ENCODE peak calls at places on chromosome 16, in six cellular contexts. O is H9, L is heart right ventricle, T is tibial artery, K is stomach, A is PC-3. F is an unnamed sample.

GRCh38 chr16:50683689-50684374 is 2.7 kb upstream of the SNX20 start:
- DNase-seq in A (no peak), L (no peak), O (no peak), K (peak), T (peak), F (no peak)

GRCh38 chr16:67394271-67395104 is 1.2 kb upstream of the TPPP3 start:
- DNase-seq in T (peak), K (no peak), O (no peak), A (no peak), L (peak), F (no peak)

GRCh38 chr16:79638386-79639106 is 38.0 kb upstream of the MAF start:
- DNase-seq in K (no peak), O (no peak), A (no peak), T (no peak), L (no peak), F (no peak)

GRCh38 chr16:2371421-2371820 is 30.9 kb upstream of the ABCA3 start:
- DNase-seq in O (no peak), L (no peak), A (no peak), T (no peak), K (no peak), F (no peak)

GRCh38 chr16:57757326-57757786 is 21.8 kb downstream of the KATNB1 start:
- DNase-seq in A (peak), K (peak), L (peak), T (peak), O (peak), F (peak)

GRCh38 chr16:31105677-31106213 is 2.4 kb upstream of the BCKDK start:
- DNase-seq in T (peak), L (peak), K (peak), O (peak), A (peak), F (peak)

GRCh38 chr16:14502932-14503741 is 126.9 kb downstream of the PARN start:
- DNase-seq in K (no peak), T (no peak), O (no peak), A (peak), L (no peak), F (peak)

GRCh38 chr16:58337090-58337444 is 42.2 kb upstream of the PRSS54 start:
- DNase-seq in T (no peak), L (no peak), A (no peak), O (peak), K (no peak), F (no peak)

GRCh38 chr16:57640612-57641011 is 12.2 kb downstream of the ADGRG1 start:
- DNase-seq in L (no peak), A (no peak), K (no peak), O (no peak), T (no peak), F (no peak)

GRCh38 chr16:87550510-87550961 is 51.8 kb upstream of the JPH3 start:
- DNase-seq in O (peak), T (no peak), L (peak), K (peak), A (peak), F (no peak)

GRCh38 chr16:31453255-31454204 is 5.8 kb upstream of the ARMC5 start:
- DNase-seq in T (peak), K (no peak), L (no peak), O (peak), A (peak), F (peak)

GRCh38 chr16:68179196-68179795 is 56.6 kb downstream of the ESRP2 start:
- DNase-seq in T (no peak), K (no peak), L (no peak), O (no peak), A (no peak), F (peak)

GRCh38 chr16:77662241-77662640 is 60.1 kb upstream of the NUDT7 start:
- DNase-seq in A (no peak), L (no peak), K (no peak), O (no peak), T (no peak), F (no peak)

GRCh38 chr16:14302399-14303181 is 231.5 kb downstream of the MRTFB start:
- DNase-seq in L (peak), A (no peak), O (peak), K (no peak), T (no peak), F (no peak)

GRCh38 chr16:78368121-78369102 is 269.0 kb downstream of the WWOX start:
- DNase-seq in A (no peak), K (no peak), L (no peak), T (no peak), O (no peak), F (no peak)

GRCh38 chr16:50604610-50605009 is 56.4 kb downstream of the NKD1 start:
- DNase-seq in A (no peak), T (no peak), L (no peak), O (no peak), K (no peak), F (no peak)

GRCh38 chr16:79008036-79008868 is 592.3 kb downstream of the MAF start:
- DNase-seq in O (no peak), T (no peak), K (no peak), A (no peak), L (no peak), F (no peak)

GRCh38 chr16:46638947-46639925 is 18.1 kb upstream of the SHCBP1 start:
- DNase-seq in T (no peak), A (peak), K (no peak), L (no peak), O (no peak), F (peak)

GRCh38 chr16:79897444-79898146 is 297.1 kb upstream of the MAF start:
- DNase-seq in L (no peak), A (no peak), O (no peak), K (no peak), T (no peak), F (peak)

GRCh38 chr16:79751785-79752184 is 151.2 kb upstream of the MAF start:
- DNase-seq in K (no peak), T (peak), A (no peak), O (no peak), L (no peak), F (no peak)

GRCh38 chr16:4677994-4678393 is 15.4 kb upstream of the NUDT16L1 start:
- DNase-seq in O (no peak), T (no peak), A (no peak), L (no peak), K (no peak), F (no peak)

GRCh38 chr16:887846-888245 is 82.9 kb downstream of the LMF1 start:
- DNase-seq in O (no peak), L (no peak), K (no peak), T (no peak), A (no peak), F (no peak)

GRCh38 chr16:31438414-31438813 is 4.2 kb downstream of the ZNF843 start:
- DNase-seq in A (no peak), L (no peak), K (no peak), T (no peak), O (no peak), F (no peak)

GRCh38 chr16:17395849-17396480 is 74.8 kb downstream of the XYLT1 start:
- DNase-seq in K (peak), L (no peak), O (no peak), T (peak), A (no peak), F (no peak)

GRCh38 chr16:66481943-66482390 is 54.9 kb downstream of the BEAN1 start:
- DNase-seq in K (peak), L (no peak), A (no peak), T (peak), O (no peak), F (no peak)

GRCh38 chr16:79370736-79371135 is 229.8 kb downstream of the MAF start:
- DNase-seq in L (no peak), K (no peak), A (no peak), O (no peak), T (no peak), F (no peak)

GRCh38 chr16:54290203-54291106 is 3.9 kb upstream of the IRX3 start:
- DNase-seq in K (no peak), A (no peak), L (no peak), T (no peak), O (peak), F (no peak)

GRCh38 chr16:79601092-79601977 is 798 bp upstream of the MAF start:
- DNase-seq in T (peak), O (peak), L (peak), A (no peak), K (peak), F (peak)

DNA sequence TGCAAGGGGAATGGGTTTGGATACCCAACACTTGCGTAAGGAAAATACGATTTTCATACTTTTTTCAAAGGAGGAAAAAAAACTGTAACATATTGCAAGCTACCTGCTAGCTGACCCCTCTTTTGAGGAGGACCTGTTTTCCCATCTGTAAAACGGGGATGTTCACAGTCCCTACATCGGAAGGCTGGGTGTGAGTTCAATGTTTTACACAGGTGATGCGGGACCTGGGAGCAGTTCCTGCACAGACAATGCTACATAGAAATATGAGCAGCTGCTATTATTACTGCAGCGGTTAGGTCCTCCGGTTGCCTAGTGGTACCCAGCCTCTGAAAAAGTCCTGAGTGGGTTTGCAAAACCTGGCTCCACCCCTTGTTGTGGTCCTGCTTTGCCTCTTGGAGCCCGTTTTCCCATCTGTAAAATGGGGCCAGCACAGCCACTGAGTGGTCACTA is 3.5 kb downstream of the SOCS1 start:
- DNase-seq in L (no peak), O (no peak), K (no peak), A (no peak), T (no peak), F (no peak)
- H3K27ac ChIP-seq in L (no peak), O (no peak), K (no peak), A (no peak), T (no peak), F (no peak)

GRCh38 chr16:75097191-75097761 is 19.3 kb downstream of the LDHD start:
- DNase-seq in A (no peak), K (no peak), L (no peak), O (no peak), T (no peak), F (no peak)

GRCh38 chr16:75102595-75102994 is 14.0 kb downstream of the LDHD start:
- DNase-seq in O (peak), K (no peak), L (no peak), T (peak), A (no peak), F (no peak)

GRCh38 chr16:75099075-75099667 is 17.4 kb downstream of the LDHD start:
- DNase-seq in T (no peak), K (no peak), L (no peak), O (no peak), A (no peak), F (no peak)

GRCh38 chr16:75097941-75098897 is 18.4 kb downstream of the LDHD start:
- DNase-seq in A (no peak), O (no peak), T (no peak), K (peak), L (no peak), F (no peak)

DNA sequence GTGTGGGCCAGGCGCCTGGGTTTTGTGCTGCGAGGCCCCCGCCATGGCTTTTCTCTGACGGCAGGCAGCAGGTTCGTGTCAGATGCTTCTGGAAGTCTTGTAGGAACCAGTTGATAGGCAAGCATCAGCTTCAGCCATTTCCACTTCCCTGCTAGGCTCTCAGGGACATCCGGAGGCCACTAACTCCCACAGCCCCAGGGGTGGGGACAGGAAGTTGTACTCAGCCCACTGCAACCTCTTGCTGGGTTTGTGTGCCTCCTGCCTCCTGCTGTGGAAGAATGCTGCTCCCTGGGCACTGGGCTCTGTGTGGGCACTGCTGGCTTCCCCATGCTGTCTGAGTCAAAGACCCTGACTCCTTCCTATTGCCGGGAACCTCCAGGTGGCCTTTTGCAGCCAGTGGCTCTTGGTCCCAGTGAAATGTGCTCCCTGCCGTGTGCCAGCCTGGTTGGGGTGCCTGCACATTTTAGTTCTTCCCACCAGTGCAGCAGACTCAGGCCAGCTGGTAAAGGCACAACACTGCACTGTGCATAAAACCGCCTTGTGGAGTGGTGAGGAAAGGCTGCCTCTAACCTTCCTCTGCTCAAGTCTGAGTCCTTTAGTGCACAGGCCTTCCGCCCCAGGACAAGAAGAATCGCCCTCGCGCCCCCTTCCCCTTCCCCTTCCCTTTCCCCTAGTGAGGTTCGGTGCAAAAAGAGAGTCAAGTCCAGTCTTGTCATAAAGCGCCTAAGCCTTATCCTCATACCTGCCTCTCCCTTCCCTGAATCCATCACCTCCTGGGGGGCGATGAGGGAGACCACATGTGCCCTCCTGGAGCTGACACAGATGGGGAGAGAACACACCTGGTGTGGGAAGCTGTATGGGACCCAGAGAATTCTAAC is 16.6 kb downstream of the LDHD start:
- DNase-seq in K (no peak), T (no peak), A (no peak), O (no peak), L (peak), F (no peak)
- TF ChIP-seq CTCF in K (no peak), T (no peak), A (no peak), O (no peak), L (no peak), F (peak)

GRCh38 chr16:55993088-55993487 is 117.9 kb upstream of the CES5A start:
- DNase-seq in A (no peak), L (no peak), T (no peak), O (no peak), K (no peak), F (no peak)
- H3K27ac ChIP-seq in A (no peak), L (no peak), T (no peak), O (no peak), K (no peak), F (no peak)

GRCh38 chr16:85175724-85176233 is 63.5 kb upstream of the CIBAR2 start:
- DNase-seq in T (no peak), L (no peak), A (no peak), K (no peak), O (no peak), F (no peak)

GRCh38 chr16:85173077-85173980 is 61.1 kb upstream of the CIBAR2 start:
- DNase-seq in L (no peak), K (no peak), A (peak), T (no peak), O (no peak), F (peak)

GRCh38 chr16:85174871-85175723 is 62.8 kb upstream of the CIBAR2 start:
- DNase-seq in O (no peak), A (peak), T (no peak), K (no peak), L (no peak), F (no peak)

GRCh38 chr16:85172465-85173071 is 60.3 kb upstream of the CIBAR2 start:
- DNase-seq in O (peak), L (peak), A (peak), T (no peak), K (no peak), F (no peak)

DNA sequence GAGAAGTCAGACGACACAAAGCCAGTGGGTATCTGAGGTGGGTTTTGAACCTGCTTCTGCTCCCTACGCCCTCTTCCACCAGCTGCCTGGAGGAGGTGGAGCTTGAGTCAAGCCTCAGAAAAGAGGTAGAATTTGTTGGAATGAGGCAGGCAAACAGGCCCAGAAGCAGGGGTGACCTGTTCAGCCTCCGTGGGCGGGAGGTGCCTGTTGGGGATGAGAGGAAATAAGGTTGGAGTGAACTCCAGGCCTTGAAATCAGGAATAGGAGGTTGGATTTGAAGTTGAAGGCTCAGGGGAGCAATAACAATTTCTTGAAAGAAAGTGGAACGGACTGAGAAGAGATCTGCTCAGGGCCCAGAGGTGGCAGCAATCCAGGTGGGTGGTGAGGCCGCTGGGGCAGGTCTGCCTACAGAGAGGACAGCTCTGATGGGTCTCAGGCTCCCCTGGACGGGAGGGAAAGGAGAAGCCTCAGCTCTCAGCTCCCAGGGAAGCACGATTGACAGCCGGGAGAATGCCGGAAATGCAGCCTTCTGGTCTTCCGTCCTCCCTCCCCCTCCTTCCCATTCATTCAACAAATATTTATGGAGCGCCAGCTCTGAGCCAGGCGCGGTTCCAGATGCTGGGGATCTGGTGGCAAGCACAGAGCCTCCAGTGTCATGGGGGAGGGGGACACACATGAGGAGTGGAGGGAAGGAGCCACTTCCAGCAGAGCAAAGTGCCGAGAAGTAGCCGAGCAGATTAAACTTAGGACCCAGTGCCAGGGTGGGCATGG is 61.9 kb upstream of the CIBAR2 start:
- DNase-seq in O (no peak), A (peak), L (no peak), K (peak), T (no peak), F (peak)
- TF ChIP-seq CTCF in O (no peak), A (no peak), L (no peak), K (no peak), T (no peak), F (no peak)

GRCh38 chr16:61890346-61890745 is 145.9 kb downstream of the CDH8 start:
- DNase-seq in O (no peak), K (no peak), A (peak), T (no peak), L (no peak), F (no peak)
- H3K27ac ChIP-seq in O (no peak), K (no peak), A (peak), T (no peak), L (no peak), F (no peak)

GRCh38 chr16:81469710-81470481 is 25.3 kb downstream of the CMIP start:
- DNase-seq in L (peak), O (no peak), A (no peak), K (peak), T (no peak), F (no peak)

GRCh38 chr16:81469183-81469677 is 24.6 kb downstream of the CMIP start:
- DNase-seq in O (no peak), T (no peak), K (no peak), L (no peak), A (no peak), F (no peak)

GRCh38 chr16:81472391-81472790 is 27.8 kb downstream of the CMIP start:
- DNase-seq in A (no peak), L (no peak), K (no peak), T (no peak), O (no peak), F (no peak)

GRCh38 chr16:81471882-81472281 is 27.3 kb downstream of the CMIP start:
- DNase-seq in K (no peak), T (no peak), L (no peak), A (no peak), O (no peak), F (no peak)

GRCh38 chr16:81470796-81471636 is 26.4 kb downstream of the CMIP start:
- DNase-seq in O (no peak), K (no peak), A (no peak), L (no peak), T (no peak), F (no peak)
- TF ChIP-seq CTCF in O (no peak), K (no peak), A (no peak), L (no peak), T (no peak), F (no peak)

GRCh38 chr16:65111306-65111705 is 10.6 kb downstream of the CDH11 start:
- DNase-seq in K (no peak), L (no peak), T (no peak), A (peak), O (no peak), F (no peak)

GRCh38 chr16:65116216-65116615 is 5.6 kb downstream of the CDH11 start:
- DNase-seq in A (no peak), T (no peak), L (no peak), K (no peak), O (no peak), F (no peak)

GRCh38 chr16:65116818-65117430 is 4.9 kb downstream of the CDH11 start:
- DNase-seq in L (no peak), A (no peak), O (no peak), K (no peak), T (no peak), F (no peak)

GRCh38 chr16:65113441-65113840 is 8.4 kb downstream of the CDH11 start:
- DNase-seq in K (no peak), L (no peak), T (no peak), O (no peak), A (no peak), F (no peak)

DNA sequence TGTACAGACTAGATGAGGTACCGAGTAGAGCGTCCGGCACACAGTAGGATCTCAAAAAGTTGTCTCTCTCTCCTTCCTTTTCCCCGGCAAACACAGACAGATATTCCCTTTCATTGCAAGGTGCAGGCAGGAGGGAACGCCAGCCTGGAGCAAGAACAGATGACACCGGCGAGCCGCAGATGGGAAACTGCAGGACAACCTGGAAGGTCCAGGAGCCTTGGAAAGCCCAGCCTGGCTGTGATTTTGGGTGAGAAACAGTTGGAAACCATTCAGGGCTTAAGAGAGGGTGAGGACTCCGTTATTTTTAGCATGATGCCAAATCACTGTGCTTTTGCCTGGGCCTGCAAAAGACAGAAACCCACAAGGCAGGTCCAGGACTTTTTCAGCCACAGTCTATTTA is 7.3 kb downstream of the CDH11 start:
- DNase-seq in T (no peak), O (no peak), L (no peak), A (no peak), K (no peak), F (no peak)
- H3K27ac ChIP-seq in T (no peak), O (no peak), L (no peak), A (no peak), K (no peak), F (no peak)

GRCh38 chr16:3481696-3482658 is 13.3 kb downstream of the C16orf90 start:
- DNase-seq in O (no peak), T (no peak), L (no peak), A (no peak), K (no peak), F (no peak)
- TF ChIP-seq CTCF in O (no peak), T (no peak), L (no peak), A (no peak), K (no peak), F (no peak)